ENCODE peak calls at places on chromosomes 3 and 15, in six cellular contexts. B, A, E, S, Q and F are unnamed samples. For H3K4me1, the result is how much of the 10 kb centered on the place peaks cover.

GRCh38 chr15:45471151-45471550 is 51.4 kb downstream of the SLC30A4 start:
- DNase-seq in B (no peak), E (no peak), A (no peak), Q (no peak), S (no peak), F (no peak)

GRCh38 chr3:128502712-128503111 is 9.7 kb upstream of the GATA2 start:
- DNase-seq in A (no peak), S (no peak), B (no peak), E (no peak), Q (no peak), F (peak)

GRCh38 chr15:79282371-79283251 is at the start of gene ANKRD34C:
- DNase-seq in E (no peak), A (no peak), Q (no peak), B (no peak), S (no peak), F (no peak)

GRCh38 chr3:112043621-112044201 is 9.2 kb downstream of the TMPRSS7 start:
- DNase-seq in Q (peak), A (no peak), B (peak), S (peak), E (peak), F (no peak)

GRCh38 chr3:86837871-86838270 is 153.1 kb downstream of the VGLL3 start:
- DNase-seq in A (no peak), B (no peak), Q (no peak), E (no peak), S (no peak), F (no peak)

GRCh38 chr3:52897130-52898109 is at the start of gene STIMATE:
- DNase-seq in A (peak), E (peak), Q (peak), B (peak), S (no peak), F (peak)

GRCh38 chr3:71050133-71050520 is 533.4 kb downstream of the FOXP1 start:
- DNase-seq in Q (no peak), S (no peak), B (no peak), A (no peak), E (no peak), F (no peak)

GRCh38 chr3:121979734-121980449 is 42.2 kb downstream of the ILDR1 start:
- DNase-seq in S (no peak), B (no peak), A (no peak), Q (no peak), E (no peak), F (no peak)

GRCh38 chr3:185280572-185281365 is 26.9 kb upstream of the EHHADH start:
- DNase-seq in Q (peak), S (peak), E (no peak), B (no peak), A (no peak), F (no peak)

GRCh38 chr15:79952329-79952728 is 18.7 kb downstream of the BCL2A1 start:
- DNase-seq in B (no peak), E (no peak), A (no peak), Q (no peak), S (no peak), F (no peak)

GRCh38 chr15:22912256-22912655 is 67.9 kb downstream of the CYFIP1 start:
- DNase-seq in A (no peak), E (no peak), B (no peak), S (no peak), Q (no peak), F (peak)

GRCh38 chr3:38084019-38084968 is 45.3 kb downstream of the DLEC1 start:
- DNase-seq in A (no peak), Q (no peak), S (no peak), E (no peak), B (no peak), F (no peak)

GRCh38 chr3:35664460-35664919 is 25.2 kb downstream of the ARPP21 start:
- DNase-seq in B (no peak), E (peak), A (peak), S (peak), Q (no peak), F (peak)

GRCh38 chr3:35665390-35666055 is 26.2 kb downstream of the ARPP21 start:
- DNase-seq in Q (no peak), A (no peak), B (no peak), S (no peak), E (no peak), F (no peak)

GRCh38 chr3:35663471-35663870 is 24.1 kb downstream of the ARPP21 start:
- DNase-seq in B (no peak), A (no peak), E (no peak), S (no peak), Q (no peak), F (no peak)

GRCh38 chr3:35654471-35654870 is 15.1 kb downstream of the ARPP21 start:
- DNase-seq in E (no peak), A (no peak), B (no peak), S (no peak), Q (no peak), F (no peak)

GRCh38 chr3:35659808-35660207 is 20.5 kb downstream of the ARPP21 start:
- DNase-seq in Q (no peak), E (no peak), A (no peak), S (no peak), B (peak), F (no peak)
- H3K4me1 ChIP-seq in Q (under half), E (under half), A (under half), S (under half), B (under half), F (under half)

DNA sequence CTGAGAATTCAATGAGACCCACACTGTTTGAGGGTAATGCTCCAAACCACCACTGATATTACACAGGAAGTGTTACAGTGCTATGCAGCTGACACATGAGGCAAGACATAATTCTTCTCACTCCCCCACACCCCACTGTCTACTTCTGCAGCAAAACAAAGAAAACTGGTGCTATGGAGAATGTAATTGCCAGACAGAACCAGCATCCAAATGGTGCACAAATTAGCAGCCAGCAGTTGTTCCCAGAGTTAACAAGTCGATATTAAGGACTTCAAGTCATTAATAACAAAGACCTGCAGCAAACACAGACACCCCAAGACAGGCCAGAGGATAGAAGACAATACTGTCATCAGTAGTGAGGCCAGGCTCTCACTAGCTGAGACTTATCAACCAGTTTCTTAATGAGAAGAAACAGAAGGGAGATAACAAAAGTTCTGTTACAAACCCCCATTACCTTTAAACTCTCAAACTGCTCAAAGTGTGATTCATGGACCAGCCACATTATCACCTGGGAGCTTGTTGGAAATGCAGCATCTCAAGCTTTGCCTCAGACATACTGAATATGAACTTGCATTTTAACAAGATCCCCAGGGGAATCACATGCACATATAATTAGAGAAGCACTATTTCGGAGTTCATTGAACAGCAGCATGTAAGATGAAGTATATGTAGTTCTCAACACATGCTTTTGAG is 58.7 kb upstream of the FNDC3B start:
- DNase-seq in S (no peak), B (no peak), A (no peak), E (no peak), Q (no peak), F (no peak)
- TF ChIP-seq POLR2AphosphoS5 in S (no peak), B (no peak), A (no peak), E (no peak), Q (no peak), F (no peak)

GRCh38 chr3:33430571-33430970 is 9.6 kb downstream of the UBP1 start:
- DNase-seq in Q (no peak), B (no peak), A (no peak), S (no peak), E (no peak), F (no peak)
- H3K4me1 ChIP-seq in Q (under half), B (half or more), A (under half), S (under half), E (half or more), F (half or more)

GRCh38 chr3:57803647-57804081 is 47.6 kb downstream of the SLMAP start:
- DNase-seq in Q (peak), S (no peak), E (no peak), A (no peak), B (peak), F (no peak)
- TF ChIP-seq POLR2AphosphoS5 in Q (peak), S (no peak), E (no peak), A (no peak), B (peak), F (no peak)

GRCh38 chr3:100970537-100970936 is 22.7 kb downstream of the ABI3BP start:
- DNase-seq in B (no peak), E (no peak), A (no peak), Q (no peak), S (no peak), F (no peak)
- H3K4me1 ChIP-seq in B (under half), E (under half), A (under half), Q (under half), S (under half), F (under half)

GRCh38 chr3:29644261-29644660 is 363.4 kb downstream of the RBMS3 start:
- DNase-seq in Q (no peak), E (no peak), B (no peak), A (no peak), S (no peak), F (no peak)
- TF ChIP-seq POLR2AphosphoS5 in Q (no peak), E (no peak), B (no peak), A (no peak), S (no peak), F (no peak)